ENCODE peak calls at places on chromosomes 3 and 15, in ten cellular contexts. L is fibroblast of lung; Y is left lung; S is right atrium auricular region; Z is cardiac muscle cell; D is thyroid gland; G is stomach; X is naive thymus-derived CD4-positive, alpha-beta T cell; A is PC-9; I is effector memory CD4-positive, alpha-beta T cell. O is an unnamed sample.

GRCh38 chr15:89732451-89733172 is 18.4 kb downstream of the MESP1 start:
- DNase-seq in L (no peak), Y (no peak), S (no peak), Z (peak; percentile 15), D (no peak), G (no peak), X (no peak), A (no peak), I (no peak), O (no peak)

GRCh38 chr15:82014989-82015388 is 30.8 kb downstream of the MEX3B start:
- DNase-seq in L (peak; percentile 2), Y (no peak), S (no peak), Z (no peak), D (no peak), G (no peak), X (no peak), A (no peak), I (no peak), O (no peak)

GRCh38 chr3:59262076-59262498 is 212.3 kb upstream of the CFAP20DC start:
- DNase-seq in L (no peak), Y (no peak), S (no peak), Z (no peak), D (no peak), G (no peak), X (no peak), A (no peak), I (no peak), O (no peak)

GRCh38 chr15:27017168-27017809 is 46.3 kb downstream of the GABRG3 start:
- DNase-seq in L (peak; percentile 72), Y (no peak), S (no peak), Z (peak; percentile 69), D (peak; percentile 66), G (peak; percentile 68), X (no peak), A (peak; percentile 39), I (no peak), O (no peak)

GRCh38 chr3:45617430-45618080 is 23.0 kb downstream of the LIMD1 start:
- DNase-seq in L (no peak), Y (peak; percentile 39), S (no peak), Z (no peak), D (peak; percentile 89), G (peak; percentile 63), X (no peak), A (no peak), I (no peak), O (no peak)

GRCh38 chr3:195187609-195188529 is 83.1 kb downstream of the XXYLT1 start:
- DNase-seq in L (peak; percentile 73), Y (no peak), S (no peak), Z (no peak), D (no peak), G (no peak), X (no peak), A (no peak), I (no peak), O (no peak)

GRCh38 chr3:120162400-120162799 is 68.2 kb upstream of the GSK3B start:
- DNase-seq in L (peak; percentile 40), Y (no peak), S (no peak), Z (peak; percentile 39), D (no peak), G (no peak), X (no peak), A (peak; percentile 45), I (no peak), O (no peak)

GRCh38 chr3:129756871-129757270 is 136.6 kb downstream of the TMCC1 start:
- DNase-seq in L (peak; percentile 62), Y (no peak), S (no peak), Z (peak; percentile 71), D (no peak), G (no peak), X (no peak), A (peak; percentile 58), I (no peak), O (no peak)

GRCh38 chr3:134357914-134358811 is 16.1 kb downstream of the AMOTL2 start:
- DNase-seq in L (peak; percentile 99), Y (peak; percentile 49), S (no peak), Z (peak; percentile 96), D (peak; percentile 68), G (peak; percentile 51), X (no peak), A (peak; percentile 98), I (no peak), O (no peak)
- H3K4me1 ChIP-seq in L (peaks cover 74% of the 10 kb centered on the region), Y (peaks cover 84% of the 10 kb centered on the region), S (peaks cover 3% of the 10 kb centered on the region), Z (peaks cover 21% of the 10 kb centered on the region), D (peaks cover 24% of the 10 kb centered on the region), G (peaks cover 100% of the 10 kb centered on the region), X (no peaks in the 10 kb centered on the region), A (peaks cover 99% of the 10 kb centered on the region), I (peaks cover under 1% of the 10 kb centered on the region), O (peaks cover under 1% of the 10 kb centered on the region)

GRCh38 chr3:6125520-6125919 is 735.4 kb upstream of the GRM7 start:
- DNase-seq in L (no peak), Y (no peak), S (no peak), Z (no peak), D (no peak), G (no peak), X (no peak), A (no peak), I (no peak), O (no peak)
- H3K9me3 ChIP-seq in L (no peaks in the 10 kb centered on the region), Y (peaks cover 17% of the 10 kb centered on the region), S (no peaks in the 10 kb centered on the region), Z (no peaks in the 10 kb centered on the region), D (no peaks in the 10 kb centered on the region), G (no peaks in the 10 kb centered on the region), X (no peaks in the 10 kb centered on the region), A (no peaks in the 10 kb centered on the region), I (no peaks in the 10 kb centered on the region), O (no peaks in the 10 kb centered on the region)

DNA sequence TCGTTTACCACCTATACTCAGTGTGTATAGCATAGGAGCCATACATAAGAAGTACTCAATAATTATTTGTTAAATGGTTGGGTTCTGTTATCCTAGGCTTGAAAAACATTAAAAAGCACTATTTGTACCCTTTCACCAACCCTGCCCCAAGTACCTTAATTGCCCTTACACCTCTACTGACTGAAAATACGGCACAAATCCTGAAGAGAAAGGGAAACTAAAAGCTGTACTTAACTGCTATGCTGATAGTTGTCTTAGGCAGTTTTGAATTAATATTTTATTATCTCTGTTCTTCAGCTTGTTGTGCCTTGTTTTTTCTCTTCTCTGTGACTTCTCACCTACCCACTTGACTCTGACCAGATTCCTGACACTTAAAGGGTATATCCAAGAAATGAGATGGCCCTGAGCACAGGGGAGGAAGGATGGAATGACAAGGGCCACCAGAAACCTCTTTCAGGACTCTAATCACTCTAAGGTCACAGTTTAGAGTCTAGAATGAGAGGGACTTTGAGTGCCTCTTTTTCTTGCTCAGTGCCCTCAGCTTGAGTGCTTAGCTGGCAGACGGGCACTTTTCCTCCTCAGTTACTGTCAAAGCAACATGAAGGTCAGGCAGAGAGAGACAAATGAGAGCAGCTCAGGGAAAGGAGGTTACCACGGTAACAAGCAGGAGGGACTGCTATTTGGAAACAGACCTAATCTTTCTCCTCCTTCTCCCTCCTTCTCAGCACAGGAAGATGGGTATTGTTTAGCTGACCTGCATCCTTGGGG is 136.5 kb downstream of the ZNF609 start:
- DNase-seq in L (peak; percentile 65), Y (peak; percentile 54), S (no peak), Z (peak; percentile 71), D (peak; percentile 92), G (no peak), X (peak; percentile 53), A (no peak), I (peak; percentile 2), O (peak; percentile 24)
- H3K27ac ChIP-seq in L (peak overlapping the region; percentile 1), Y (peak overlapping the region; percentile 47), S (no peak overlapping the region), Z (peak overlapping the region; percentile 67), D (peak overlapping the region; percentile 80), G (no peak overlapping the region), X (peak overlapping the region; percentile 73), A (no peak overlapping the region), I (peak overlapping the region; percentile 79), O (peak overlapping the region; percentile 49)

DNA sequence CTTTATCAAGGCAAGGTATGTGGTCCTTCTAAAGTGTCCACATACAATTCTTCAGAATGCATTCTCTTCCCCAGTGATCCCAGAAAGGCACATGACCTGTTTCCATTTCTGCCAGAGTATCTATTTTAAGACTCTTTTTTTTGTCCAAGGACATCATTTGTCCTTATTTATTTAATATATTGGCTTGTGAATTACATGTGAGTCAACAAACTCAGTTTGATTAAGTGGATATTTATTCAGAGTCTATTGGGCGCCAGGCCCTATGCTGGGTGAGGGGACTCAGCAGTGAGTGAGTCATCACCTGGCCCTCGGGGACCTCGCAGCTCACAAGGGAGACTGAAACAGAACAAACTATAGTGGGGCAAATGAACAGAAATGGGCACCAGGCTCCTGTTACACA is 136.8 kb downstream of the SNRK start:
- DNase-seq in L (peak; percentile 76), Y (no peak), S (no peak), Z (peak; percentile 13), D (peak; percentile 55), G (peak; percentile 44), X (no peak), A (no peak), I (no peak), O (no peak)
- H3K4me1 ChIP-seq in L (peaks cover 2% of the 10 kb centered on the region), Y (peaks cover 5% of the 10 kb centered on the region), S (no peaks in the 10 kb centered on the region), Z (peaks cover 4% of the 10 kb centered on the region), D (peaks cover 34% of the 10 kb centered on the region), G (peaks cover 19% of the 10 kb centered on the region), X (no peaks in the 10 kb centered on the region), A (no peaks in the 10 kb centered on the region), I (no peaks in the 10 kb centered on the region), O (no peaks in the 10 kb centered on the region)